ENCODE peak calls at places on chromosomes 4 and X, in eight cellular contexts. N is NCI-H510A; O is foreskin fibroblast; X is GM04504; P is NCI-H1436; Q is activated T-cell treated with anti-CD3 and anti-CD28 coated beads, Interleukin-2, amount 50 U/mL, for 4 hours; G is Panc1; D is sciatic nerve. S is an unnamed sample.

GRCh38 chr4:23788460-23788859 is 101.4 kb downstream of the PPARGC1A start:
- DNase-seq in N (no peak), O (peak), X (no peak), P (no peak), Q (no peak), G (no peak), D (no peak), S (no peak)

GRCh38 chrX:151973262-151973661 is 1.2 kb downstream of the GABRE start:
- DNase-seq in N (no peak), O (peak), X (no peak), P (no peak), Q (no peak), G (no peak), D (no peak), S (no peak)

GRCh38 chr4:124640037-124640730 is 72.3 kb downstream of the ANKRD50 start:
- DNase-seq in N (no peak), O (peak), X (peak), P (no peak), Q (no peak), G (peak), D (no peak), S (no peak)

GRCh38 chrX:39843318-39843717 is 254.4 kb downstream of the BCOR start:
- DNase-seq in N (no peak), O (no peak), X (no peak), P (no peak), Q (no peak), G (no peak), D (no peak), S (no peak)

GRCh38 chr4:94413085-94413685 is 38.6 kb upstream of the PDLIM5 start:
- DNase-seq in N (no peak), O (no peak), X (no peak), P (no peak), Q (no peak), G (no peak), D (no peak), S (no peak)

GRCh38 chr4:106851686-106852085 is 184.4 kb downstream of the DKK2 start:
- DNase-seq in N (no peak), O (peak), X (no peak), P (no peak), Q (no peak), G (no peak), D (no peak), S (no peak)

GRCh38 chrX:151970661-151971060 is 3.8 kb downstream of the GABRE start:
- DNase-seq in N (no peak), O (peak), X (peak), P (no peak), Q (no peak), G (no peak), D (peak), S (peak)

GRCh38 chrX:150324035-150324728 is 38.9 kb upstream of the MAMLD1 start:
- DNase-seq in N (no peak), O (peak), X (peak), P (no peak), Q (no peak), G (peak), D (no peak), S (no peak)